ENCODE peak calls at places on chromosomes 7 and 10, in four cellular contexts. E is IMR-90, W is prostate gland, B is Peyer's patch. G is an unnamed sample.

GRCh38 chr10:123642293-123642692 is 23.9 kb upstream of the GPR26 start:
- DNase-seq in E (no peak), W (no peak), B (no peak), G (no peak)

GRCh38 chr10:78757542-78757941 is 311.2 kb upstream of the ZMIZ1 start:
- DNase-seq in E (peak), W (no peak), B (no peak), G (no peak)

GRCh38 chr10:9833871-9834454 is 1183.7 kb upstream of the CELF2 start:
- DNase-seq in E (no peak), W (no peak), B (no peak), G (no peak)

GRCh38 chr7:92727755-92728154 is 108.6 kb downstream of the CDK6 start:
- DNase-seq in E (peak), W (no peak), B (no peak), G (no peak)

GRCh38 chr7:69598081-69598486 is at the start of gene AUTS2:
- DNase-seq in E (peak), W (peak), B (peak), G (no peak)

GRCh38 chr7:52355059-52355458 is 680.4 kb upstream of the POM121L12 start:
- DNase-seq in E (no peak), W (no peak), B (no peak), G (no peak)

GRCh38 chr10:121155742-121156141 is 304.6 kb downstream of the WDR11 start:
- DNase-seq in E (no peak), W (peak), B (peak), G (no peak)

GRCh38 chr7:37986780-37987380 is 66.4 kb downstream of the EPDR1 start:
- DNase-seq in E (no peak), W (no peak), B (no peak), G (no peak)

GRCh38 chr7:88289505-88290129 is 17.1 kb downstream of the STEAP4 start:
- DNase-seq in E (no peak), W (peak), B (no peak), G (no peak)

GRCh38 chr7:43769791-43770465 is 11.4 kb downstream of the BLVRA start:
- DNase-seq in E (no peak), W (no peak), B (no peak), G (no peak)

GRCh38 chr7:13181221-13181620 is 493.8 kb downstream of the ARL4A start:
- DNase-seq in E (peak), W (no peak), B (no peak), G (no peak)

GRCh38 chr10:32337343-32337742 is 9.6 kb downstream of the EPC1 start:
- DNase-seq in E (peak), W (no peak), B (no peak), G (no peak)

GRCh38 chr10:72692057-72692891 is at the start of gene MCU:
- DNase-seq in E (peak), W (peak), B (peak), G (no peak)
- TF ChIP-seq POLR2A in E (peak), W (peak), B (peak), G (peak)

GRCh38 chr7:74216361-74216761 is 6.6 kb downstream of the LAT2 start:
- DNase-seq in E (no peak), W (no peak), B (no peak), G (no peak)
- TF ChIP-seq POLR2A in E (no peak), W (no peak), B (no peak), G (no peak)

DNA sequence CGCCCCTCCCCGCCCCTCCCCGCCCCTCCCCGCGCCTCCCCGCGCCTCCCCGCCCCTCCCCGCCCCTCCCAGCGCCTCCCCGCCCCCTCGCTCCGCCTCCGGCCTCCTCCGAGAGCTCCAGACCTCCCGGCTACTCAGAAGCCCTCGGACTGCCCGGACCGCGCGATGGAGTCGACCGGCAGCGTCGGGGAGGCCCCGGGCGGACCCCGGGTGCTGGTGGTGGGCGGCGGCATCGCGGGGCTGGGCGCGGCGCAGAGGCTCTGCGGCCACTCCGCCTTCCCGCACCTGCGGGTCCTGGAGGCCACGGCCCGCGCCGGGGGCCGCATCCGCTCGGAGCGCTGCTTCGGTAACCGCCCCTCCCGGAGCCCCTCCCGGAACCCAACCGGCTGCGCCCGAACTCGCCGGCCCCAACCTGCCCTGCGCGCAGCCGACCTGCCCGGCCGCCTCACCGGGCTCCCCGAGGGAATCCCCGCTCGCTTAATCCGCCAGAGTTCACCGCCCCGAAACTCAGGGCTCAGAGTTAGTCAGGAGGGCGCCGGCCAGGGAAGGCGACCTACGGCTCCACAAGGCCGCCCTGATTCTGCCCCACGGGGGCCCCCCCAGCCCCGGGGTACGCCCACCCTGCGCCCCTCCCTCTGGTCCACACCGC is at the start of gene PAOX:
- DNase-seq in E (peak), W (peak), B (peak), G (no peak)
- TF ChIP-seq POLR2A in E (no peak), W (peak), B (no peak), G (peak)

DNA sequence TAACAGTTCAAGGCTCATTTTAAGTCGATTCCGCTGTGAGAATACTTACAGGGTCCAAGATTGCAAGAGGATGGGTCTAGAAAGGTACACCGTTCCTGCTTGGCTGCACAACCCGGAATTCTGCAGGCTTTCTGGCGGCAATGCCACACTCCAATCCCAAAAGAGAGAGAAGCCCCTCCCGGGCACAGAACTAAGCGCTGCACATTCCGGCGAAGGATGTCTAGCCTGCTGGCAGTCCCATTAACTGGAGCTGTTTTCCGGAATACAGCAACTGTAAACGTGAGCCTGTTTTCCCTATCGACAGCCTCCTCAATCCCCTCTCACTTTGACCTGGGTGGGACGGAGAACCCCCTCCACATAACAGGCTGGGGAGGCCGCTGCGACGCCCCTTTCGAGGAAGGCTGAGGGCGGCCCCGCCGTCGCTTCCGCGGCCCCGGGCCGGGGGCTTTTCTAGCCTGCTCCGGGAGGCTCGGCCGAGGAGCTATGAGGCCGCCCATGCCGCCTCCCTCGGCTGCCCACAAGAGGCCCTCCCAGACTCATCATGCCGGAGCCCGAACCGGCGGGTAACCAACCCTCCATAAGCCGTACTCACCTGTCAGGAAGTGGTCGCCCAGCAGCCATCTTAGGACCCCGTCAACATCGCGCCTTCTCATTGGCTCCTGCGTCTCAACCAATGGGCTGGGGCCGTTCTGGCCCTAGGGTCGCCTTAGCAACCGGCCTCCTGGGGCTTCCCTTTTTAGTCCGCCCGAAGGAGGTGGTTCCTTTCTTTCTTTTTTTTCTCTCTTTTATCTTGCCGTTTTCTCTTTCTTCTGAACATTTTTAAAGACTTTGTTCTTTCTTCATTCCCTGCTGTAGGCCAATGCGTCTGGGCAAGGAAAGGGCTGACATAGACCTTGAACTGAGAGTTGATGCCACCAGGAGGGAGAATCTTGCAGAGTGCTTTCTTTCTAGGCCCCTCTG is at the start of gene FAM204A:
- DNase-seq in E (peak), W (peak), B (peak), G (peak)
- TF ChIP-seq POLR2A in E (peak), W (peak), B (peak), G (peak)

DNA sequence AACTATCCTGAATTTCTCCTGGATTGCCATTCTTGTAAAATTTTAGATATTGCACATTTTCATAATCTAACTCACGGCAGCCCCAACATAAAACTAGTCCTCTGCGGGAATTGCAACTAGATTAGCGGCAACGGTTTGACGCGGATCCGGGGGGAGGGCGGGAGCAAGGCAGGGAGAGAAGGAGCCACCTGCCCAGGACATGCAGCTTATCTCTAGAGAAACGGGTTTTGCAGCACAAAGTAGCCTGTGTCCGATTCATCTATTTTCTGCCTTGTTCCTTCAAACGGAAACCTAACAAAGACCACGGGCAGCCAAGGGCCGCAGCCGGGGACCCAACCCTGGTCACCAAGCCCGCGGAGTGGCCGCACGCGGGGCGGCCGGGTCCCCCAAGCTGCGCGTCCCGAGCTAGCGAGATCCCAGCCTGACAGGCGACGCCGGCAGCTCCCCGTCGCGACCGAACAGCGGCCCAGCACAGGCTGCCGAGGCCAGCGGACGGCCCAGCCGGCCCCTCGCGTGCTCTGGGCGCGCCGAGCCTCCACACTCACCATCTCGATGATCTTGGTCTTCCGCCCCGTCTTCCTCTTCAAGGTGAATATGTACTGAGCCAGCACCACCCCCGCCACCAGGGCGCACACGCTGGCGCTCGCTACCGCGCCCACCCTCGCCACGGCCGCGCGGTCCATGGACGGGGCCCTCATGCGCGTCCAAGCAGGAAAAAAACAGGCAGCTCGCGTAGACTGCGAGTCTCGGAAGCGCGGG is at the start of gene NT5C3A:
- DNase-seq in E (no peak), W (peak), B (peak), G (no peak)
- TF ChIP-seq POLR2A in E (peak), W (peak), B (peak), G (peak)

GRCh38 chr7:1458676-1459511 is at the start of gene MICALL2:
- DNase-seq in E (peak), W (peak), B (peak), G (no peak)
- TF ChIP-seq POLR2A in E (peak), W (peak), B (peak), G (peak)

GRCh38 chr10:69408318-69409175 is 8.2 kb downstream of the TACR2 start:
- DNase-seq in E (peak), W (peak), B (peak), G (peak)
- TF ChIP-seq POLR2A in E (no peak), W (peak), B (no peak), G (peak)

G was measured in GM12878.